ENCODE peak calls at places on chromosomes 16 and 17, in seven cellular contexts. A is right lobe of liver, W is uterus, Z is heart right ventricle, O is ascending aorta, X is H1, P is heart left ventricle. C is an unnamed sample. For H3K36me3, the result is how much of the 10 kb centered on the place peaks cover.

GRCh38 chr16:88768041-88768876 is 16.8 kb downstream of the PIEZO1 start:
- DNase-seq in A (peak), O (no peak), X (no peak), Z (no peak), W (peak), P (no peak), C (no peak)

GRCh38 chr17:27879987-27880608 is 13.1 kb downstream of the LYRM9 start:
- DNase-seq in P (peak), O (no peak), A (peak), X (peak), Z (peak), W (peak), C (peak)

GRCh38 chr17:61384384-61385090 is 15.1 kb upstream of the TBX2 start:
- DNase-seq in A (peak), Z (no peak), X (no peak), P (no peak), W (no peak), O (no peak), C (no peak)

GRCh38 chr16:58428621-58429557 is 36.6 kb downstream of the GINS3 start:
- DNase-seq in O (no peak), P (no peak), Z (no peak), W (no peak), A (no peak), X (no peak), C (no peak)

GRCh38 chr17:17605747-17606083 is 14.2 kb upstream of the PEMT start:
- DNase-seq in X (no peak), Z (no peak), P (no peak), O (no peak), W (no peak), A (no peak), C (no peak)

GRCh38 chr17:46125831-46126230 is 67.4 kb downstream of the KANSL1 start:
- DNase-seq in X (no peak), W (no peak), O (no peak), Z (no peak), A (no peak), P (no peak), C (no peak)

GRCh38 chr16:58045096-58045495 is 19.5 kb downstream of the MMP15 start:
- DNase-seq in X (no peak), P (no peak), W (no peak), O (no peak), Z (no peak), A (no peak), C (no peak)

GRCh38 chr16:1661826-1662225 is 16.3 kb upstream of the JPT2 start:
- DNase-seq in A (no peak), P (no peak), O (no peak), X (no peak), W (no peak), Z (no peak), C (no peak)

GRCh38 chr16:842061-842476 is 41.5 kb upstream of the GNG13 start:
- DNase-seq in W (peak), Z (no peak), X (no peak), A (no peak), O (no peak), P (no peak), C (no peak)

GRCh38 chr16:75679366-75679765 is 2.6 kb upstream of the CPHXL2 start:
- DNase-seq in P (no peak), Z (no peak), A (no peak), O (no peak), W (no peak), X (no peak), C (no peak)

GRCh38 chr16:48918520-48919258 is 308.7 kb upstream of the N4BP1 start:
- DNase-seq in O (no peak), A (no peak), X (no peak), P (no peak), Z (no peak), W (no peak), C (no peak)

GRCh38 chr16:83727018-83727417 is 80.8 kb upstream of the HSBP1 start:
- DNase-seq in W (no peak), Z (no peak), P (no peak), A (no peak), X (no peak), O (no peak), C (no peak)

GRCh38 chr17:44331249-44331760 is 6.7 kb upstream of the SLC25A39 start:
- DNase-seq in O (no peak), P (peak), Z (peak), A (no peak), W (peak), X (no peak), C (peak)

GRCh38 chr16:23435500-23435899 is 17.5 kb downstream of the COG7 start:
- DNase-seq in W (peak), P (peak), A (no peak), X (peak), O (peak), Z (peak), C (peak)

GRCh38 chr16:23433261-23433920 is 19.6 kb downstream of the COG7 start:
- DNase-seq in P (no peak), W (no peak), A (no peak), O (no peak), Z (no peak), X (no peak), C (no peak)

GRCh38 chr16:23436992-23437391 is 16.0 kb downstream of the COG7 start:
- DNase-seq in A (no peak), Z (no peak), P (no peak), O (no peak), X (no peak), W (no peak), C (no peak)

GRCh38 chr16:23432176-23433128 is 20.5 kb downstream of the COG7 start:
- DNase-seq in W (no peak), Z (no peak), O (no peak), X (no peak), P (no peak), A (no peak), C (no peak)

GRCh38 chr16:23434380-23434779 is 18.6 kb downstream of the COG7 start:
- DNase-seq in P (no peak), W (no peak), X (no peak), Z (peak), O (no peak), A (no peak), C (peak)
- H3K36me3 ChIP-seq in P (half or more), W (under half), X (under half), Z (half or more), O (under half), A (under half), C (under half)

DNA sequence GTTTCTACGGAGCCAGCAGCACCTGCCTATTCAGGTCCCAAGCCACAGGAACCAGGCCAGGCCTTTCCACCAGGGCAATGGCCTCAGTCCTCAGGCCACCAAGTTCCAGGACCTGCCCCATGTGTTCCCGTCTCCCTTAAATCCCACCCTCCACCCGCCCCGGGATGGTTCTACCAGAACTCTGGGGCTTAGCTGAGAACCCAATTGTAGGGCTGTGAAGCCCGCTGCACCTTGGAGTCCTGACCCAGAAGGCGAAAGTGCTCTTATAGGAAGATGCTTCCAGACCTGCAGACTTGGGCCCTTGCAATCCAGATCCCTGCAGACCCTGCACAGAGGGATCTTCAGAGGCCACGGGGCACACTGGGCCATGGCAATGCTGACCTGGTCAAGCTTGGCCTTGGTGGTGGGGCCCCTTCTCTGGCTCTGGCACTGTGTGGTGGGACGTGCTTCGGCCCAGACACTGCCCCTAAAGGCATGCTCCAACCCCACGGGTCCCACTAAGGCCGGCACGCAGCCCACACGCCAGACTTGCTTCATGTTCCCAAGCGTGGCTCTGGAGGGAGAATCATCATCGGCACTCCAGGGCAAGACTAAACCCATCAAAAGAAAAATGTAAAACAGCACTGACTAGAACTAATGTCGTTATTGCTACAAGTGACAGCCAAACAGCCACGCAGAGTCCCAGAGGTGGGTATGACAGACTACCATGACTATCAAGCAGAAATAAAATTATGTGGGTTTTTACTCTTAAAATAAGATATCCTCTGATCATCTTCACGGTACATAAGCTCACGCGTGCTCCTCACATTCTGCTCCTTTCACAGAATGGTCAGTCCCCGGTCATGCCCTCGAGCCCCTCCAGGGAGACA is 41.3 kb upstream of the ATP2A3 start:
- DNase-seq in W (no peak), A (no peak), O (no peak), Z (no peak), P (no peak), X (no peak), C (no peak)
- H3K36me3 ChIP-seq in W (under half), A (under half), O (under half), Z (half or more), P (half or more), X (under half), C (under half)

GRCh38 chr17:33936764-33937163 is 318.3 kb upstream of the CCL2 start:
- DNase-seq in W (no peak), Z (no peak), X (no peak), O (no peak), P (no peak), A (no peak), C (no peak)
- H3K36me3 ChIP-seq in W (under half), Z (under half), X (under half), O (under half), P (under half), A (under half), C (under half)

DNA sequence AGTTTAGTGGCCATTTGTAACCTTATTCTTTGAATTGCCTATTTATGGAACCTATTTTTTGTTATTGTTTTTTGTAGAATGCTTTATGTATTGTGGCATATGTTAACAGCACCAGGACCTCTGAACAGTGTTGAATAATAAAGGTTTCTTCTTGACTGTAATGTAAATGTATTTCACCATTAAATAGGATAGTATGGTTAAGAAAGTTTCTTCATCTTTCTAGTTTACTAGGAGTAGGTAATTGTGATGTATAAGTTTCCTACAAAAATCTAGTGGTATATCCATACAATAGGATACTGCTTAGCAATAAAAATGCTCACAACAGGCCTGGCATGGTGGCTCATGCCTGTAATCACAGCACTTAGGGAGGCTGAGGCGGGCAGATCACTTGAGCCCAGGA is 52.3 kb downstream of the TAOK1 start:
- DNase-seq in P (no peak), W (no peak), O (no peak), A (no peak), X (no peak), Z (no peak), C (no peak)
- H3K36me3 ChIP-seq in P (under half), W (under half), O (under half), A (under half), X (under half), Z (under half), C (under half)